ENCODE peak calls at places on chromosomes 12 and 14, in ten cellular contexts. C, Z, O, B, R, F, S, K, D and E are unnamed samples.

GRCh38 chr12:97910559-97910958 is 448.0 kb downstream of the RMST start:
- DNase-seq in C (no peak), Z (no peak), O (no peak), B (no peak), R (no peak), F (no peak), S (no peak), K (no peak), D (no peak), E (no peak)

GRCh38 chr14:104109731-104110361 is 24.3 kb downstream of the ASPG start:
- DNase-seq in C (peak), Z (no peak), O (no peak), B (no peak), R (no peak), F (no peak), S (no peak), K (no peak), D (no peak), E (no peak)

GRCh38 chr12:50918584-50919316 is 33.6 kb upstream of the HIGD1C start:
- DNase-seq in C (no peak), Z (no peak), O (no peak), B (no peak), R (no peak), F (no peak), S (no peak), K (no peak), D (no peak), E (no peak)

GRCh38 chr12:131135786-131136538 is 182.3 kb downstream of the ADGRD1 start:
- DNase-seq in C (no peak), Z (no peak), O (no peak), B (no peak), R (no peak), F (no peak), S (no peak), K (peak), D (no peak), E (no peak)

GRCh38 chr14:79703209-79703608 is 508.1 kb downstream of the DIO2 start:
- DNase-seq in C (no peak), Z (no peak), O (no peak), B (no peak), R (no peak), F (no peak), S (no peak), K (no peak), D (no peak), E (no peak)

GRCh38 chr12:78406776-78407335 is 457.7 kb upstream of the SYT1 start:
- DNase-seq in C (no peak), Z (peak), O (no peak), B (peak), R (no peak), F (no peak), S (no peak), K (no peak), D (peak), E (no peak)

GRCh38 chr14:94673781-94674231 is 61.6 kb downstream of the SERPINA3 start:
- DNase-seq in C (no peak), Z (peak), O (no peak), B (no peak), R (no peak), F (peak), S (no peak), K (peak), D (peak), E (no peak)

GRCh38 chr14:45377201-45377600 is 124.2 kb upstream of the MIS18BP1 start:
- DNase-seq in C (no peak), Z (no peak), O (no peak), B (no peak), R (no peak), F (no peak), S (no peak), K (no peak), D (no peak), E (no peak)

GRCh38 chr14:61934385-61934784 is 172.2 kb downstream of the SNAPC1 start:
- DNase-seq in C (no peak), Z (peak), O (no peak), B (no peak), R (no peak), F (peak), S (peak), K (no peak), D (peak), E (no peak)

GRCh38 chr14:100540141-100540925 is 46.9 kb downstream of the BEGAIN start:
- DNase-seq in C (peak), Z (no peak), O (no peak), B (no peak), R (no peak), F (no peak), S (no peak), K (peak), D (no peak), E (no peak)

GRCh38 chr12:52912711-52913423 is 8.0 kb upstream of the KRT8 start:
- DNase-seq in C (no peak), Z (no peak), O (no peak), B (no peak), R (no peak), F (no peak), S (no peak), K (no peak), D (no peak), E (no peak)

GRCh38 chr12:56377310-56377988 is 14.8 kb upstream of the APOF start:
- DNase-seq in C (no peak), Z (peak), O (no peak), B (no peak), R (no peak), F (peak), S (peak), K (no peak), D (peak), E (no peak)

GRCh38 chr14:34452258-34452822 is 9.7 kb downstream of the SPTSSA start:
- DNase-seq in C (no peak), Z (no peak), O (no peak), B (no peak), R (no peak), F (no peak), S (no peak), K (no peak), D (no peak), E (no peak)

GRCh38 chr14:88270781-88271180 is 52.3 kb downstream of the KCNK10 start:
- DNase-seq in C (peak), Z (no peak), O (no peak), B (no peak), R (no peak), F (no peak), S (no peak), K (no peak), D (no peak), E (no peak)

GRCh38 chr12:40002178-40003169 is 103.4 kb downstream of the SLC2A13 start:
- DNase-seq in C (no peak), Z (no peak), O (no peak), B (no peak), R (no peak), F (no peak), S (no peak), K (no peak), D (no peak), E (no peak)

GRCh38 chr14:31561155-31561846 is at the start of gene NUBPL:
- DNase-seq in C (peak), Z (peak), O (peak), B (peak), R (peak), F (peak), S (peak), K (peak), D (peak), E (peak)

GRCh38 chr14:106210650-106211049 is 684.3 kb downstream of the TMEM121 start:
- DNase-seq in C (no peak), Z (no peak), O (no peak), B (peak), R (no peak), F (peak), S (no peak), K (no peak), D (no peak), E (no peak)

GRCh38 chr12:130976171-130976720 is 22.5 kb downstream of the ADGRD1 start:
- DNase-seq in C (no peak), Z (no peak), O (no peak), B (no peak), R (no peak), F (no peak), S (no peak), K (peak), D (no peak), E (no peak)

GRCh38 chr12:123270380-123271181 is 1.1 kb downstream of the CDK2AP1 start:
- DNase-seq in C (no peak), Z (peak), O (no peak), B (peak), R (no peak), F (peak), S (peak), K (peak), D (peak), E (no peak)

GRCh38 chr14:65043893-65044595 is 57.3 kb downstream of the FNTB start:
- DNase-seq in C (no peak), Z (no peak), O (no peak), B (no peak), R (no peak), F (no peak), S (no peak), K (no peak), D (no peak), E (no peak)

GRCh38 chr14:84144166-84144565 is 1385.8 kb upstream of the FLRT2 start:
- DNase-seq in C (no peak), Z (no peak), O (no peak), B (no peak), R (no peak), F (no peak), S (no peak), K (no peak), D (peak), E (no peak)

GRCh38 chr12:95633049-95633545 is 81.8 kb upstream of the USP44 start:
- DNase-seq in C (no peak), Z (peak), O (no peak), B (no peak), R (no peak), F (peak), S (peak), K (no peak), D (peak), E (peak)

GRCh38 chr12:88790231-88790630 is 210.0 kb upstream of the KITLG start:
- DNase-seq in C (no peak), Z (no peak), O (no peak), B (no peak), R (no peak), F (no peak), S (no peak), K (no peak), D (no peak), E (no peak)
- TF ChIP-seq CTCF in C (no peak), Z (no peak), O (no peak), B (no peak), R (no peak), F (no peak), S (no peak), K (no peak), D (no peak), E (no peak)

GRCh38 chr12:76348079-76348901 is at the start of gene BBS10:
- DNase-seq in C (peak), Z (peak), O (peak), B (peak), R (peak), F (peak), S (peak), K (peak), D (peak), E (peak)
- TF ChIP-seq CTCF in C (no peak), Z (peak), O (peak), B (no peak), R (peak), F (peak), S (peak), K (no peak), D (peak), E (no peak)

DNA sequence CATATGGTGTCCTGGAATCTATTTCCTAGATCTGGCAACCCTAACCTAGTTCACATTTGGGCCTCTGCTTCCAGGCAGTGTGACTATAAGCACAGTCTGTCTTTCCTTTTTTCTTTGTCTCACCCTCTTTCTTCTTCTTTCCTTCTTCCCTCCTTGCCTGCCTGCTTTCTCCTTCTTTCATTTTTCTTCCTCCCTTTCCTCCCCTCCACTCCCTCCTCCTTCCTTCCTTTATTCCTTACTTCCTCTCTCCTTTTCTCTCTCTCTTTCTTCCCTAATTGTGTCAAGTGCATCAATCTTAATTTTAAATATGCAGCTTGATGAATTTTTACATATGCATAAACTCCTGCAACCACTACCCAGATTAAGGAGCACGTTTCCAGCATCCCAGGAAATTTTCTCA is 4.6 kb upstream of the DAO start:
- DNase-seq in C (no peak), Z (no peak), O (no peak), B (no peak), R (no peak), F (no peak), S (no peak), K (no peak), D (no peak), E (no peak)
- TF ChIP-seq CTCF in C (no peak), Z (no peak), O (no peak), B (no peak), R (no peak), F (no peak), S (no peak), K (no peak), D (no peak), E (no peak)

DNA sequence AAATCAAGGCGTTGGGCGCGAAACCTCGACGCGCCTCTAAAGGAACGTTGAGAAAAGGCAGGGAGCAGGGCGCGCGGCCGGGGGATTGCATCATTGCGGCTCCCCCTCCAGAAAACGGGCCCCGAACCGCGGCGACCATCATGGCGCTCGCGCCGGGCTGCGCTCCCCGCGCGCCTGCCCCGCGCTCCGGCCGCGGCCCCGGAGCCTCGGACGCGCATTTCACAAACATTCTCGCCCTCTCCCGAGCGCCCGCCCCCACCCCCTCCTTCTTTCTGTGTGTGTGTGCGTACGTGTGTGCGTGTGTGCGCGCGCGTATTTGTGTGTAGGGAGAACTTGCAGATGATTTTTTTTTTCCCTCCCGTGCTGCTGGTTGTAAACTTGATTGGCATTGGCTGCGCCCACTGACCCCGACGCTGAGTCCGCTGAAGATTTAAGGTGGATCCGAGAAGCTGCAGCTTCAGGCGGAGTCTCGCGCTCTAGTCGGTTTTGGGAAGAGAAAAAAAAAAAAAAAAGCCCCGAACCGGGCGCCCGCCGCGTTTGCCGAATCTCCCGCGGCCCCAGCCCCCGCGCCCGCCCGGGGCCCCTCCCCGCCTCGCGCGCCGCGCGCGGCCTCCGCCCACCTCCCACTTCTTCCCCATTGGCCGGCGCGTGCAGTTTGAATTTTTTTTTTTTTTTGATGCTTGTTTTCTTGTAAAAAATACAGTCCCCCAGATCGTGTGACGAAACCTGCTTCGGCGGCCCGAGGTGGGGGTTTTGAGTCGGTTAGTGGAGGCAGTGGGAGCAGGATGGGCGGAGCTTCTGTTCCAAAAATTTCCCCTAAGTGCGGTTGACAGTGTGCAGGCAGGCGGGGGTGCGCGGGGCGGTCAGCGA is 8.2 kb downstream of the CDKN1B start:
- DNase-seq in C (peak), Z (peak), O (peak), B (peak), R (peak), F (peak), S (peak), K (peak), D (peak), E (peak)
- TF ChIP-seq CTCF in C (no peak), Z (no peak), O (no peak), B (no peak), R (no peak), F (no peak), S (no peak), K (no peak), D (no peak), E (no peak)

GRCh38 chr12:125065753-125066570 is 727 bp downstream of the AACS start:
- DNase-seq in C (no peak), Z (no peak), O (no peak), B (no peak), R (no peak), F (peak), S (no peak), K (no peak), D (no peak), E (no peak)
- TF ChIP-seq CTCF in C (no peak), Z (no peak), O (no peak), B (no peak), R (no peak), F (no peak), S (no peak), K (no peak), D (no peak), E (no peak)

DNA sequence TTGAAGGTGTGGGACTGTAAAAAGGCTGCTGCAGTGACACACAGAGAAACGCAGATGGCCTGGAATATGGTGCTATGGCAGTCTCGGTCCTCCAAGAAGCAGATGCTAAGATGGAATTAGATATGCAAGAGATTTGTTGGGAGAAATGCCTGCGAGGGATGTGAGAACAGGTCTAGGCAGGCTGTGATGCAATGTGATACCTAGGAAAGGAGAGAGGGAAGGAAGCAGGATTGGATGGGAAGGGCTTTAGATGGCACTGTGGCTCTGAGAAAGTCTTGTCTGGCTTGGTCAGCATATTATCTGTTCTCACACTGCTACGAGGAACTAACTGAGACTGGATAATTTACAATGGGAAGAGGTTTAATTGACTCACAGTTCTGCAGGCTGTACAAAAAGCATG is 374.4 kb downstream of the BCAT1 start:
- DNase-seq in C (no peak), Z (no peak), O (no peak), B (no peak), R (no peak), F (no peak), S (no peak), K (no peak), D (no peak), E (no peak)
- TF ChIP-seq CTCF in C (no peak), Z (no peak), O (no peak), B (no peak), R (no peak), F (no peak), S (no peak), K (no peak), D (no peak), E (no peak)

GRCh38 chr14:54355698-54356097 is 41.1 kb upstream of the CDKN3 start:
- DNase-seq in C (no peak), Z (no peak), O (no peak), B (no peak), R (no peak), F (no peak), S (peak), K (no peak), D (no peak), E (no peak)
- TF ChIP-seq CTCF in C (no peak), Z (no peak), O (no peak), B (no peak), R (no peak), F (no peak), S (no peak), K (no peak), D (no peak), E (no peak)

DNA sequence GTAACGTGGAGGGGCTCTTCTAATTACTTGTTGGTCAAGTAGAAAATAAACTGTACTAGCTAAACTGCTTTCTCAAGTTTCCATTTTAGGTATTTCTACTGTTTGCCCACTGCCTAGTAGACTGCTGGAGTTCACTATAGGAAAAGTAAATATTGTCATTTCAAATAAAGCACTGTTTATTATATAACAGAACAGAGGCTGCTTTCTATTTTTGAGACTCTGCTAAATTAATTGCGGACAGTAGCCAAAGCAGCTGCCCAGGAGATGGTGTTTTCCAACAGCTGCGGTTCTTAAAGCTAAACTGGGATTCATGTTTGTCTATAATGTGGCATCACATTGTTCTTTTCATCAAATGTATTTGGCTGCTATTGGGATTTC is 15.9 kb upstream of the SIX1 start:
- DNase-seq in C (no peak), Z (no peak), O (no peak), B (no peak), R (no peak), F (no peak), S (no peak), K (no peak), D (no peak), E (no peak)
- TF ChIP-seq CTCF in C (no peak), Z (no peak), O (no peak), B (no peak), R (no peak), F (no peak), S (no peak), K (no peak), D (no peak), E (no peak)

GRCh38 chr12:112539221-112539620 is 120.5 kb downstream of the PTPN11 start:
- DNase-seq in C (no peak), Z (no peak), O (no peak), B (no peak), R (no peak), F (no peak), S (no peak), K (no peak), D (no peak), E (no peak)
- TF ChIP-seq CTCF in C (no peak), Z (no peak), O (no peak), B (no peak), R (no peak), F (no peak), S (no peak), K (no peak), D (peak), E (no peak)